ENCODE peak calls at places on chromosomes 6 and 20, in five cellular contexts. J, V, I, P and E are unnamed samples.

GRCh38 chr6:157325069-157325805 is 1.9 kb upstream of the TMEM242 start:
- DNase-seq in J (no peak), V (no peak), I (no peak), P (peak), E (no peak)

GRCh38 chr6:106450645-106451044 is 90.1 kb downstream of the CRYBG1 start:
- DNase-seq in J (no peak), V (no peak), I (no peak), P (no peak), E (no peak)

GRCh38 chr20:33490023-33490933 is at the start of gene CBFA2T2:
- DNase-seq in J (no peak), V (no peak), I (peak), P (peak), E (no peak)

GRCh38 chr6:37657117-37657886 is 40.4 kb downstream of the MDGA1 start:
- DNase-seq in J (no peak), V (no peak), I (no peak), P (peak), E (no peak)

GRCh38 chr20:35273449-35274171 is 4.3 kb downstream of the MMP24OS start:
- DNase-seq in J (no peak), V (no peak), I (no peak), P (no peak), E (no peak)

GRCh38 chr6:14965340-14966102 is 280.3 kb upstream of the JARID2 start:
- DNase-seq in J (no peak), V (no peak), I (no peak), P (no peak), E (no peak)

GRCh38 chr6:41560440-41561192 is 14.4 kb downstream of the FOXP4 start:
- DNase-seq in J (peak), V (peak), I (peak), P (no peak), E (peak)

GRCh38 chr6:89984926-89985743 is 90.9 kb downstream of the GJA10 start:
- DNase-seq in J (peak), V (no peak), I (no peak), P (peak), E (no peak)

GRCh38 chr6:139987091-139987490 is 612.6 kb upstream of the CITED2 start:
- DNase-seq in J (no peak), V (no peak), I (no peak), P (no peak), E (no peak)

GRCh38 chr6:47729019-47729418 is 30.6 kb downstream of the ADGRF4 start:
- DNase-seq in J (no peak), V (no peak), I (no peak), P (no peak), E (no peak)

GRCh38 chr6:133699986-133700385 is 188.9 kb upstream of the TCF21 start:
- DNase-seq in J (no peak), V (no peak), I (no peak), P (no peak), E (no peak)

DNA sequence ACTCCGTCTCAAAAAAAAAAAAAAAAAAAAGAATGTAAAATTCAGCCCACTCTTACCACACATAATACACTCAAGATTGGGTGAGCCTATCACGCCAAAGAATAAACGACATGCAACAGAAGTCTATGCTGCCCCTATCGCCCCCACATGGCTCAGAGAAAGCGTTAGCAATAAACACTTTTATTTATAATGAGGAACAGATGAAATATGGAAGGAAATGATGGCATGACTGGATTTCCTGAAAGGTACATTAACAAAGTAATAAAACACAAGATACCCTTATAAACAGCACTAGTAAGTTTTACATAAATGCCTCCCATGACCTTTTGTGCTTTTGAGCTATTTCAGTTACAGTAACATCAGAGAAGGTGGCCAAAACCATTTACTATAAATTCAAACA is 71.5 kb upstream of the SCAF8 start:
- DNase-seq in J (no peak), V (no peak), I (no peak), P (no peak), E (no peak)
- TF ChIP-seq CTCF in J (no peak), V (no peak), I (no peak), P (peak), E (no peak)

DNA sequence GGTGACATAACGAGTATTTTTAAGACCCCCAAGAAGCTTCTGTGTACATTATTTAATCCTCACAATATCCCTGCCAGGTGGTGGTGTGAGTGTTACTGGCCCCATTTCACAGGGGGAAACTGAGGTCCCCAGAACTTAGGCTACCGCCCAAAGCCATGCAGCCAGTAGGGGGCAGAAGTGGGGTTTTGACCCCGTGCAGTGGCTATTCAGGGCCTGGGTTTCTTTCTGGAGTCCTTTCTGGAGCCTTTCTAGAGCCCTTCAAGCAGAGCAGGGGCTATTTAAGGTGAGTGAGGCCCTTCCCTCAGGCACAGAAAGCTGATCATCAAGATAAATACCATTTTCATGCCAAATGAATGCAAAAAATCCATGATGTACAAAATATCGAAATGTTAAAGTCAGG is 59.0 kb downstream of the CTCFL start:
- DNase-seq in J (no peak), V (no peak), I (no peak), P (no peak), E (no peak)
- TF ChIP-seq CTCF in J (no peak), V (no peak), I (no peak), P (peak), E (no peak)

GRCh38 chr6:3013901-3014674 is 14.4 kb downstream of the NQO2 start:
- DNase-seq in J (no peak), V (no peak), I (no peak), P (no peak), E (no peak)

GRCh38 chr6:3014675-3015066 is 15.0 kb downstream of the NQO2 start:
- DNase-seq in J (no peak), V (no peak), I (no peak), P (no peak), E (no peak)

GRCh38 chr6:3015144-3015543 is 15.4 kb downstream of the NQO2 start:
- DNase-seq in J (no peak), V (no peak), I (no peak), P (no peak), E (no peak)

GRCh38 chr6:3011592-3011991 is 11.9 kb downstream of the NQO2 start:
- DNase-seq in J (no peak), V (no peak), I (no peak), P (no peak), E (no peak)

GRCh38 chr6:3013486-3013885 is 13.8 kb downstream of the NQO2 start:
- DNase-seq in J (no peak), V (no peak), I (no peak), P (peak), E (no peak)
- TF ChIP-seq CTCF in J (no peak), V (no peak), I (no peak), P (no peak), E (no peak)

GRCh38 chr20:53495357-53495756 is 98.3 kb downstream of the ZNF217 start:
- DNase-seq in J (no peak), V (no peak), I (no peak), P (no peak), E (no peak)

GRCh38 chr20:53494753-53495152 is 98.9 kb downstream of the ZNF217 start:
- DNase-seq in J (no peak), V (no peak), I (no peak), P (no peak), E (no peak)

GRCh38 chr20:53492212-53492611 is 101.4 kb downstream of the ZNF217 start:
- DNase-seq in J (no peak), V (no peak), I (no peak), P (no peak), E (no peak)

GRCh38 chr20:53489528-53489927 is 104.1 kb downstream of the ZNF217 start:
- DNase-seq in J (no peak), V (no peak), I (no peak), P (no peak), E (no peak)

GRCh38 chr20:53493201-53493908 is 100.3 kb downstream of the ZNF217 start:
- DNase-seq in J (no peak), V (no peak), I (no peak), P (no peak), E (no peak)
- TF ChIP-seq CTCF in J (no peak), V (no peak), I (no peak), P (no peak), E (no peak)

DNA sequence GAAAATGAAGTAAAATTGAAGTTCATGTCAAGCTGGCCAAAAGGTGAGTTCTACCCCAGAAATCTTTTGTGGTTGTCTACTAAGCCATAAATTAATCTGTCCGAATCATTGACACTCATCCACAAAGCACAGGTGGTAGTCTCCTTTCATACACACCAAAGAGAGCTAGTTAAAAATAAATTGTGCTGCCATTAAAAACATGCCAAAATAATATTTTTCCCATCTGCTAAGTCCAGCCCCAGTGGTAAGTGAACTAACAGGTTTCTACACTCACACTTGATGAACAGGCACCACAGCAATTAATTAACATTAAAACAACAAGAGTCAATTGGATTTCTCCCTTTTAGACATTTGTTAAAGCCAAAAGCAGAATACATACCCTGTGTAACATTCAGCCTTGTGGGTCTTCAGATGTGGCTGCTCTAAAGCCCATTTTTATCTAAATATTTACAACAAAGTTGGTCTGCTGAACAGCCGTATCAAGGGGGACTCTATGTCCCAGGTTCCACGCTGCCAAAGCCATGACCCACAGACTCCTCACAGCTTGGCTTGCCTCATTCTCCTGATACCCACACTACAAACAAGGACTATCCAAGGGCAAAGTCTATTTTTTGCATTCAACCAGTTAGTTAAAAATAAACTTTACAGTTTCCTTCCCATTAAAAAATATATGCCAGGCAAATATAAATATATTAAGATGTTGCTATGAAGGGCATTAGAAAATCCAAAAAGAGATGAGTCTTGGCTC is 490.4 kb downstream of the BMP2 start:
- DNase-seq in J (no peak), V (no peak), I (no peak), P (no peak), E (no peak)
- TF ChIP-seq CTCF in J (no peak), V (no peak), I (no peak), P (no peak), E (no peak)

DNA sequence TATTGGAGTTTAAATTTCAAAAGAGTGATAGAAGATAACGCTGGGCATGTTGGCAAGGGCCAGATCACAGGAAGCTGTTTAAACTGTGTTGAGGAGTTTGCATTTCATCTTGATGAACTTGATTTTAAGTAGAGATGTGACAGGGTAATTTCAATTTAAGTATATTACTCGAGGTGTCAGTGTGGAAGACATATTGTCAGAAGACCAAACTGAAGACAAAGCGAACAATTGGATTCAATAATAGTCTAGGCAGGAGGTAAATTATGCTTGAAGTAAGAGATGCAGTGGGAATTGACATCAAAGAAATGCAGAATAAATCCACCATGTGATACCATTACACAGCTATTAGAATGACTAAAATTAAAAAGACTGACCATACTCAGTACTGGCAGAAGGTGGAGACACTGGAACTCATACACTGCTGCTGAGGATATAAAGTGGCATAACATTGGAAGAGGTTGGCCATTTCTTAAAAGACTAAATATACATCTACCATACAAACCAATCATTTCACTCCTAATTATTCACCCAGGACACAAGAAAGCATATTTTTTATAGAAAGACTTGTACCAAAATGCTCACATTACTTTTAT is 240.8 kb downstream of the ARHGAP18 start:
- DNase-seq in J (no peak), V (no peak), I (no peak), P (peak), E (no peak)
- TF ChIP-seq CTCF in J (no peak), V (no peak), I (no peak), P (no peak), E (no peak)

GRCh38 chr6:38702471-38703397 is at the start of gene GLO1:
- DNase-seq in J (peak), V (peak), I (peak), P (peak), E (peak)
- TF ChIP-seq CTCF in J (no peak), V (no peak), I (no peak), P (no peak), E (no peak)

GRCh38 chr20:21509597-21510331 is 4.1 kb downstream of the NKX2-2 start:
- DNase-seq in J (no peak), V (no peak), I (no peak), P (no peak), E (no peak)
- TF ChIP-seq CTCF in J (no peak), V (no peak), I (no peak), P (peak), E (no peak)

DNA sequence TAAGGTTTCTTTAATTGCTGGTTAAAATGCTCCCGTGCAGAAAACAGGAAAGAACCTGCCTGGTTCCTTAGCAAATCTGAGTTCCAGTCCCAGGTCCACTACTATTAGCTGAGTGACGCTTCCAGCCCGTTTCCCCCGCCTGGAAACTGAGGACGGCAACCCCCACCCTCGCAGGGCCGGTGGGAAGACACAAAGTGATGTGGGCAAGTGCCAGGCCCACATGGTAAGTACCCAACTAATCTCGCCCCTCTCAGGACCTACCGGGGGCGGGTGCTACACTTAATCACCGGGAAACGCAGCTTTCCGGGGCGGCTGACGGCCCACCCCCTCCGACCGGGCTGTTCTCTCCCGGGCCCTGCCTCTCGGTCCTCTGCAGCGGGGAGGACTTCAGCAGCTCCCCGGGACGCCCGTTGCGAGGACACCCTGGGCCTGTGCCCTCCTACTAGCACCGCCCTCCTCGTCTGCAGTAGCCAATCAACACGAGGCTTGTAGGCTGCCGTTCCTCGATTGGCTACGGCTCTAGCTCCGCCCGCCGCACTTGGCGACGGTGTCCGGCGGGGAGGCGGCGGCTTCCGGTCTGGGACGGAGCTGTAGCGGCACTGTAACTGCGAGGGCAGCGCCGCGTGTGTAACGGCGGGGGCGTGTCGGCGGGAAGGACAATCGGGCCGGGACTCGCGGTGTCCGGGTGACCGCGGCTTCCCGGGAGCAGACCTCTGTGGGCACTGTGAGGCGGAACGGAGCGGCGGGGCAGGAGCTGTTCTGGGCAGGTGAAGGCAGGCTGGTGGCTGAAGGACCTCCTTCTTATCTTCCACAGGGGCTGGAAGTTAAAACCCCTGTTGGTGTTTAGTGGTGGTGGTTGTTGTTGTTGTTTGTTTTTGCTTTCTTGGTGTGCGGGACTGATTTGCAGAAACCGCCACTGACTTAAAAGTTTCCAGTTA is at the start of gene ZBTB9:
- DNase-seq in J (peak), V (peak), I (peak), P (peak), E (peak)
- TF ChIP-seq CTCF in J (no peak), V (no peak), I (no peak), P (no peak), E (no peak)